ENCODE peak calls at places on chromosomes 6 and 20, in six cellular contexts. One of them, this sample, is unnamed.
A peak's percentile ranks its signal among the peaks of the same experiment; 100 is the strongest.

GRCh38 chr20:37396520-37397075 is 50.7 kb downstream of the SRC start:
- DNase-seq in AG04450: no peak
- DNase-seq in stimulated activated CD4-positive, alpha-beta T cell treated with anti-CD3 and anti-CD28 coated beads, Interleukin-2, amount 100 ng/mL, for 48 hours: no peak
- DNase-seq in EH: no peak
- DNase-seq in Right ventricle myocardium superior: no peak
- DNase-seq in esophagus muscularis mucosa: no peak
- DNase-seq in this sample: peak; percentile 78

GRCh38 chr6:87742106-87742505 is 40.1 kb upstream of the AKIRIN2 start:
- DNase-seq in esophagus muscularis mucosa: no peak
- DNase-seq in AG04450: no peak
- DNase-seq in EH: no peak
- DNase-seq in stimulated activated CD4-positive, alpha-beta T cell treated with anti-CD3 and anti-CD28 coated beads, Interleukin-2, amount 100 ng/mL, for 48 hours: peak; percentile 36
- DNase-seq in Right ventricle myocardium superior: no peak
- DNase-seq in this sample: no peak

GRCh38 chr6:79082304-79082703 is 4.2 kb upstream of the PHIP start:
- DNase-seq in Right ventricle myocardium superior: no peak
- DNase-seq in AG04450: no peak
- DNase-seq in stimulated activated CD4-positive, alpha-beta T cell treated with anti-CD3 and anti-CD28 coated beads, Interleukin-2, amount 100 ng/mL, for 48 hours: no peak
- DNase-seq in esophagus muscularis mucosa: no peak
- DNase-seq in EH: no peak
- DNase-seq in this sample: no peak

GRCh38 chr6:32218167-32218566 is 5.7 kb downstream of the NOTCH4 start:
- DNase-seq in Right ventricle myocardium superior: no peak
- DNase-seq in esophagus muscularis mucosa: no peak
- DNase-seq in AG04450: no peak
- DNase-seq in stimulated activated CD4-positive, alpha-beta T cell treated with anti-CD3 and anti-CD28 coated beads, Interleukin-2, amount 100 ng/mL, for 48 hours: no peak
- DNase-seq in EH: no peak
- DNase-seq in this sample: no peak

GRCh38 chr6:133546098-133546497 is 304.9 kb downstream of the EYA4 start:
- DNase-seq in esophagus muscularis mucosa: no peak
- DNase-seq in EH: peak; percentile 31
- DNase-seq in stimulated activated CD4-positive, alpha-beta T cell treated with anti-CD3 and anti-CD28 coated beads, Interleukin-2, amount 100 ng/mL, for 48 hours: no peak
- DNase-seq in AG04450: peak; percentile 96
- DNase-seq in Right ventricle myocardium superior: no peak
- DNase-seq in this sample: no peak

GRCh38 chr20:63055575-63056235 is 48.9 kb upstream of the BHLHE23 start:
- DNase-seq in esophagus muscularis mucosa: no peak
- DNase-seq in AG04450: no peak
- DNase-seq in EH: no peak
- DNase-seq in Right ventricle myocardium superior: peak; percentile 36
- DNase-seq in stimulated activated CD4-positive, alpha-beta T cell treated with anti-CD3 and anti-CD28 coated beads, Interleukin-2, amount 100 ng/mL, for 48 hours: no peak
- DNase-seq in this sample: no peak

GRCh38 chr6:106087548-106088325 is 1.6 kb downstream of the PRDM1 start:
- DNase-seq in esophagus muscularis mucosa: peak; percentile 90
- DNase-seq in AG04450: no peak
- DNase-seq in stimulated activated CD4-positive, alpha-beta T cell treated with anti-CD3 and anti-CD28 coated beads, Interleukin-2, amount 100 ng/mL, for 48 hours: no peak
- DNase-seq in Right ventricle myocardium superior: peak; percentile 42
- DNase-seq in EH: peak; percentile 87
- DNase-seq in this sample: no peak

GRCh38 chr6:6614096-6614964 is 25.8 kb downstream of the LY86 start:
- DNase-seq in esophagus muscularis mucosa: no peak
- DNase-seq in Right ventricle myocardium superior: no peak
- DNase-seq in AG04450: no peak
- DNase-seq in EH: no peak
- DNase-seq in stimulated activated CD4-positive, alpha-beta T cell treated with anti-CD3 and anti-CD28 coated beads, Interleukin-2, amount 100 ng/mL, for 48 hours: no peak
- DNase-seq in this sample: no peak

GRCh38 chr6:7832904-7833752 is 77.5 kb downstream of the TXNDC5 start:
- DNase-seq in AG04450: no peak
- DNase-seq in Right ventricle myocardium superior: no peak
- DNase-seq in EH: no peak
- DNase-seq in stimulated activated CD4-positive, alpha-beta T cell treated with anti-CD3 and anti-CD28 coated beads, Interleukin-2, amount 100 ng/mL, for 48 hours: no peak
- DNase-seq in esophagus muscularis mucosa: peak; percentile 39
- DNase-seq in this sample: no peak

GRCh38 chr6:169965657-169966311 is 214.4 kb downstream of the ERMARD start:
- DNase-seq in Right ventricle myocardium superior: no peak
- DNase-seq in esophagus muscularis mucosa: no peak
- DNase-seq in EH: no peak
- DNase-seq in AG04450: no peak
- DNase-seq in stimulated activated CD4-positive, alpha-beta T cell treated with anti-CD3 and anti-CD28 coated beads, Interleukin-2, amount 100 ng/mL, for 48 hours: no peak
- DNase-seq in this sample: no peak

GRCh38 chr6:144417686-144418085 is 132.6 kb downstream of the UTRN start:
- DNase-seq in EH: peak; percentile 28
- DNase-seq in AG04450: no peak
- DNase-seq in stimulated activated CD4-positive, alpha-beta T cell treated with anti-CD3 and anti-CD28 coated beads, Interleukin-2, amount 100 ng/mL, for 48 hours: no peak
- DNase-seq in Right ventricle myocardium superior: no peak
- DNase-seq in esophagus muscularis mucosa: no peak
- DNase-seq in this sample: no peak

GRCh38 chr6:6878921-6879585 is 228.7 kb upstream of the RREB1 start:
- DNase-seq in EH: peak; percentile 31
- DNase-seq in stimulated activated CD4-positive, alpha-beta T cell treated with anti-CD3 and anti-CD28 coated beads, Interleukin-2, amount 100 ng/mL, for 48 hours: no peak
- DNase-seq in Right ventricle myocardium superior: no peak
- DNase-seq in esophagus muscularis mucosa: no peak
- DNase-seq in AG04450: no peak
- DNase-seq in this sample: no peak

GRCh38 chr6:24949020-24949569 is 13.3 kb upstream of the RIPOR2 start:
- DNase-seq in Right ventricle myocardium superior: no peak
- DNase-seq in EH: no peak
- DNase-seq in esophagus muscularis mucosa: no peak
- DNase-seq in AG04450: no peak
- DNase-seq in stimulated activated CD4-positive, alpha-beta T cell treated with anti-CD3 and anti-CD28 coated beads, Interleukin-2, amount 100 ng/mL, for 48 hours: no peak
- DNase-seq in this sample: no peak

GRCh38 chr6:111989743-111990142 is 64.2 kb upstream of the CCN6 start:
- DNase-seq in AG04450: no peak
- DNase-seq in Right ventricle myocardium superior: no peak
- DNase-seq in stimulated activated CD4-positive, alpha-beta T cell treated with anti-CD3 and anti-CD28 coated beads, Interleukin-2, amount 100 ng/mL, for 48 hours: no peak
- DNase-seq in EH: no peak
- DNase-seq in esophagus muscularis mucosa: no peak
- DNase-seq in this sample: no peak

GRCh38 chr6:7052441-7052936 is 55.3 kb upstream of the RREB1 start:
- DNase-seq in AG04450: no peak
- DNase-seq in stimulated activated CD4-positive, alpha-beta T cell treated with anti-CD3 and anti-CD28 coated beads, Interleukin-2, amount 100 ng/mL, for 48 hours: no peak
- DNase-seq in EH: peak; percentile 65
- DNase-seq in esophagus muscularis mucosa: peak; percentile 92
- DNase-seq in Right ventricle myocardium superior: peak; percentile 78
- DNase-seq in this sample: peak; percentile 8

GRCh38 chr20:11740975-11741374 is 176.7 kb upstream of the BTBD3 start:
- DNase-seq in EH: no peak
- DNase-seq in Right ventricle myocardium superior: no peak
- DNase-seq in AG04450: no peak
- DNase-seq in stimulated activated CD4-positive, alpha-beta T cell treated with anti-CD3 and anti-CD28 coated beads, Interleukin-2, amount 100 ng/mL, for 48 hours: no peak
- DNase-seq in esophagus muscularis mucosa: no peak
- DNase-seq in this sample: no peak